ENCODE peak calls at places on chromosomes 4 and X, in four cellular contexts. P, V, K and G are unnamed samples.

GRCh38 chr4:82611982-82612381 is 50.2 kb upstream of the TMEM150C start:
- DNase-seq in K (no peak), P (no peak), V (no peak), G (no peak)

GRCh38 chr4:150385606-150386005 is 196.3 kb upstream of the MAB21L2 start:
- DNase-seq in K (peak; percentile 59), V (no peak), P (no peak), G (no peak)

GRCh38 chr4:112938461-112939058 is 110.9 kb upstream of the ANK2 start:
- DNase-seq in P (no peak), K (no peak), V (no peak), G (no peak)

GRCh38 chr4:38062088-38062893 is 102.1 kb downstream of the PTTG2 start:
- DNase-seq in K (peak; percentile 83), V (peak; percentile 54), P (peak; percentile 55), G (no peak)

GRCh38 chr4:37455301-37456062 is 210.9 kb downstream of the NWD2 start:
- DNase-seq in V (no peak), K (no peak), P (no peak), G (no peak)

GRCh38 chrX:68365356-68365755 is 67.9 kb downstream of the OPHN1 start:
- DNase-seq in P (no peak), V (no peak), K (no peak), G (no peak)

GRCh38 chr4:80192937-80193336 is 4.4 kb upstream of the PRDM8 start:
- DNase-seq in K (no peak), P (no peak), V (no peak), G (no peak)

GRCh38 chrX:109681475-109682081 is 51.5 kb downstream of the ACSL4 start:
- DNase-seq in K (no peak), V (no peak), P (no peak), G (no peak)

GRCh38 chr4:6885953-6886557 is 23.6 kb upstream of the TBC1D14 start:
- DNase-seq in P (no peak), K (peak; percentile 67), V (no peak), G (peak; percentile 86)

GRCh38 chrX:77160301-77160700 is 286.9 kb upstream of the FGF16 start:
- DNase-seq in P (peak; percentile 8), V (no peak), K (no peak), G (no peak)

GRCh38 chr4:95268819-95269565 is 279.8 kb downstream of the UNC5C start:
- DNase-seq in P (no peak), K (no peak), V (no peak), G (no peak)